ENCODE peak calls at places on chromosome 5, in five cellular contexts. X is activated CD8-positive, alpha-beta T cell treated with anti-CD3 and anti-CD28 coated beads for 36 hours; I is central memory CD8-positive, alpha-beta T cell; Y is HTR-8/SVneo; J is SK-N-SH. Z is an unnamed sample.

GRCh38 chr5:22541037-22541436 is 312.1 kb downstream of the CDH12 start:
- DNase-seq in X (no peak), I (no peak), Y (no peak), J (no peak), Z (peak)

GRCh38 chr5:124056326-124057160 is 544.6 kb downstream of the CSNK1G3 start:
- DNase-seq in X (no peak), I (no peak), Y (no peak), J (no peak), Z (no peak)

GRCh38 chr5:23506329-23507236 is 826 bp upstream of the PRDM9 start:
- DNase-seq in X (no peak), I (no peak), Y (peak), J (peak), Z (peak)

GRCh38 chr5:386432-387341 is 56.3 kb upstream of the EXOC3 start:
- DNase-seq in X (no peak), I (no peak), Y (no peak), J (no peak), Z (no peak)

GRCh38 chr5:168023190-168023589 is 268.3 kb upstream of the WWC1 start:
- DNase-seq in X (no peak), I (no peak), Y (no peak), J (peak), Z (peak)

GRCh38 chr5:15834596-15835245 is 334.7 kb downstream of the FBXL7 start:
- DNase-seq in X (no peak), I (no peak), Y (peak), J (no peak), Z (no peak)

GRCh38 chr5:62653001-62653863 is 74.6 kb downstream of the LRRC70 start:
- DNase-seq in X (no peak), I (no peak), Y (no peak), J (no peak), Z (no peak)

GRCh38 chr5:66708368-66708767 is 112.2 kb downstream of the MAST4 start:
- DNase-seq in X (no peak), I (no peak), Y (no peak), J (no peak), Z (no peak)

GRCh38 chr5:1312993-1313833 is 18.3 kb upstream of the TERT start:
- DNase-seq in X (peak), I (peak), Y (no peak), J (no peak), Z (no peak)

GRCh38 chr5:111116550-111116949 is 24.4 kb downstream of the WDR36 start:
- DNase-seq in X (no peak), I (no peak), Y (no peak), J (no peak), Z (no peak)

GRCh38 chr5:1540831-1541661 is 17.3 kb upstream of the LPCAT1 start:
- DNase-seq in X (no peak), I (peak), Y (no peak), J (no peak), Z (no peak)

GRCh38 chr5:8756498-8757084 is 789.3 kb downstream of the SEMA5A start:
- DNase-seq in X (peak), I (no peak), Y (peak), J (peak), Z (no peak)

GRCh38 chr5:68333649-68334549 is 118.3 kb downstream of the PIK3R1 start:
- DNase-seq in X (no peak), I (no peak), Y (peak), J (no peak), Z (no peak)

GRCh38 chr5:37710965-37711364 is 128.9 kb downstream of the GDNF start:
- DNase-seq in X (no peak), I (no peak), Y (no peak), J (no peak), Z (no peak)

GRCh38 chr5:176877793-176878331 is 21.3 kb downstream of the HK3 start:
- DNase-seq in X (no peak), I (no peak), Y (no peak), J (no peak), Z (no peak)

GRCh38 chr5:10842823-10843222 is 81.8 kb upstream of the DAP start:
- DNase-seq in X (no peak), I (no peak), Y (no peak), J (no peak), Z (no peak)

GRCh38 chr5:1214163-1214935 is 10.8 kb upstream of the SLC6A18 start:
- DNase-seq in X (no peak), I (no peak), Y (no peak), J (no peak), Z (no peak)

GRCh38 chr5:68418230-68418629 is 202.7 kb downstream of the PIK3R1 start:
- DNase-seq in X (no peak), I (no peak), Y (no peak), J (no peak), Z (no peak)

GRCh38 chr5:66710557-66710956 is 114.4 kb downstream of the MAST4 start:
- DNase-seq in X (no peak), I (no peak), Y (no peak), J (no peak), Z (no peak)

Z was measured in NCI-H446.